ENCODE peak calls at places on chromosome 19, in five cellular contexts. O, X, F, G and C are unnamed samples.

GRCh38 chr19:3397266-3398022 is 31.1 kb downstream of the NFIC start:
- DNase-seq in O (no peak), X (peak; percentile 60), F (no peak), G (peak; percentile 68), C (no peak)

GRCh38 chr19:34482380-34483250 is 1.1 kb downstream of the WTIP start:
- DNase-seq in O (no peak), X (peak; percentile 65), F (no peak), G (peak; percentile 50), C (peak; percentile 80)

GRCh38 chr19:32372726-32373613 is 27.6 kb downstream of the ZNF507 start:
- DNase-seq in O (no peak), X (peak; percentile 21), F (no peak), G (peak; percentile 19), C (no peak)

GRCh38 chr19:522726-523125 is 8.8 kb upstream of the CDC34 start:
- DNase-seq in O (no peak), X (no peak), F (no peak), G (no peak), C (no peak)

GRCh38 chr19:36215276-36216171 is 618 bp downstream of the ZNF146 start:
- DNase-seq in O (no peak), X (peak; percentile 51), F (no peak), G (peak; percentile 46), C (no peak)

GRCh38 chr19:49441210-49441959 is at the start of gene SLC17A7:
- DNase-seq in O (peak; percentile 69), X (peak; percentile 90), F (peak; percentile 54), G (no peak), C (peak; percentile 70)

GRCh38 chr19:3387645-3388589 is 21.5 kb downstream of the NFIC start:
- DNase-seq in O (peak; percentile 91), X (no peak), F (no peak), G (no peak), C (peak; percentile 91)

GRCh38 chr19:44689290-44690130 is 9.4 kb upstream of the CEACAM16 start:
- DNase-seq in O (peak; percentile 73), X (peak; percentile 89), F (peak; percentile 86), G (peak; percentile 86), C (peak; percentile 78)

GRCh38 chr19:48102870-48103751 is 7.5 kb downstream of the PLA2G4C start:
- DNase-seq in O (no peak), X (peak; percentile 82), F (peak; percentile 37), G (peak; percentile 71), C (no peak)

GRCh38 chr19:49567722-49568454 is 12.5 kb downstream of the NOSIP start:
- DNase-seq in O (no peak), X (no peak), F (peak; percentile 76), G (no peak), C (no peak)

GRCh38 chr19:6678690-6679109 is 8.7 kb upstream of the TNFSF14 start:
- DNase-seq in O (no peak), X (no peak), F (no peak), G (no peak), C (no peak)

GRCh38 chr19:35216026-35216832 is 12.3 kb downstream of the FAM187B start:
- DNase-seq in O (no peak), X (no peak), F (no peak), G (no peak), C (no peak)

GRCh38 chr19:7926021-7926726 is at the start of gene CTXN1:
- DNase-seq in O (peak; percentile 71), X (peak; percentile 71), F (peak; percentile 82), G (peak; percentile 70), C (peak; percentile 94)
- H3K27ac ChIP-seq in O (no peak within 1 kb of the TSS), X (no peak within 1 kb of the TSS), F (no peak within 1 kb of the TSS), G (no peak within 1 kb of the TSS), C (no peak within 1 kb of the TSS)

GRCh38 chr19:50932690-50933083 is 20.2 kb downstream of the KLK5 start:
- DNase-seq in O (no peak), X (no peak), F (no peak), G (no peak), C (no peak)

GRCh38 chr19:50932018-50932689 is 20.7 kb downstream of the KLK5 start:
- DNase-seq in O (no peak), X (no peak), F (no peak), G (no peak), C (no peak)

GRCh38 chr19:50928841-50929240 is 17.6 kb upstream of the KLK4 start:
- DNase-seq in O (no peak), X (peak; percentile 48), F (no peak), G (no peak), C (no peak)

GRCh38 chr19:50931023-50931422 is 19.8 kb upstream of the KLK4 start:
- DNase-seq in O (no peak), X (no peak), F (no peak), G (no peak), C (no peak)

DNA sequence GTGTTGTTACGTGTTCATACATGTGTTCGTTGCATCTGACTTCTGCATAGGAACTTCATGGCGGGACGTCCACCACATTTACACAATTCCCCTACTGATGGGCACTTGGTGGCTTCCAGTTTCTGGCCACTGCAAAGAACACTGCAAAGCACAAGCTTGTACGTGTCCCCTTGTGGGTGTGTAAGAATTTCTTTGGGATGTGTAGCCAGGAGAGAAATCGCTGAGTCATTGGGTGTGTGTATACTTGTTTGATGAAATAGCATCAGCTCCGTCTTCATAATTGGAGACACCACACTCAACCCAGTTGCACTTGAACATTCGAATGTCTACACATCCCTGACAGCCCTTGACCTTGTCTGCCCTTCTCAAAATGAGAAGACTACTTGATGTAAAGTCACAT is 19.2 kb downstream of the KLK5 start:
- DNase-seq in O (no peak), X (no peak), F (no peak), G (no peak), C (no peak)
- H3K36me3 ChIP-seq in O (no peaks in the 10 kb centered on the region), X (no peaks in the 10 kb centered on the region), F (no peaks in the 10 kb centered on the region), G (no peaks in the 10 kb centered on the region), C (no peaks in the 10 kb centered on the region)

DNA sequence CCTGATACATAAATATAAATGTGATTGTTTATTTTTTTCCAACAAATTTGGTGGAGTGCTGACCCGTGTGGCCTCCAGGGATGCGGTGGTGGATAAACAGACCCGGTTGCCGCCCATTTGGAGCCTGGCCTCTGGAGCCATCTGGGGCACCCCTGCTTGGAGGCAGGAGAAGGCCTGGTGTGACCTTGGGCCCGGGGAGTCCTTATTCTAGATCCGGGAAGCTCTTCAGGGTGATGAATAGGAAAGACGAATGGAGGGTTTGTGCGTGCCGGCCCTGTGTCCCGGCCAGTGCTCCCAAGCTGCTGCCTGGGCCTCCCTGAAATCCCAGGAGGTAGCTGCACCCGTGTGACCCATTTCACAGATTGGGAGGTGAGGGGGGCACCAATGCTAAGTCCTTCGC is 11.5 kb downstream of the PAK4 start:
- DNase-seq in O (no peak), X (no peak), F (no peak), G (no peak), C (no peak)
- H3K4me1 ChIP-seq in O (no peaks in the 10 kb centered on the region), X (peaks cover 69% of the 10 kb centered on the region), F (no peaks in the 10 kb centered on the region), G (peaks cover 6% of the 10 kb centered on the region), C (peaks cover 26% of the 10 kb centered on the region)

GRCh38 chr19:19278315-19278714 is 5.2 kb upstream of the TM6SF2 start:
- DNase-seq in O (no peak), X (no peak), F (no peak), G (no peak), C (no peak)
- H3K27ac ChIP-seq in O (no peak overlapping the region), X (no peak overlapping the region), F (no peak overlapping the region), G (no peak overlapping the region), C (no peak overlapping the region)

DNA sequence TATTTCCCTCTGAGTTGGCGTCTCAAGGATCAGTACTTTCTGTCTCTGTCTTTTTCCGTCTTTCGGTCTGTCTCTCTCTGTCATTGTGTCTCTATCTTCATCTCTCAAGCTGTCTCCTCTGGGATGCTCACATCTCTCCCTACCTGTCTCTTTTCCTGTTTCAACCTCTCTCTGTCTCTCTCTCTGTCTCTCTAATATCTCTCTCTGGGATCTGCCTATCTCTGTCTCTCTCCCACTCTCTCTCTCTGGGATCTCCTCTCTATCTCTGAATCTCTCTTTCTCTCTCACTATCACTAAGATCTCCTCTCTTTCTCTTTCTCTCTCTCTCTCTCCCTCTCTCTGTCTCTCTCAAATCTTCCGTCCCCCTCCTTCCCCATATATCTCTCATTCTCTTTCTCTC is 4.0 kb downstream of the ATP1A3 start:
- DNase-seq in O (no peak), X (no peak), F (no peak), G (no peak), C (no peak)
- H3K36me3 ChIP-seq in O (no peaks in the 10 kb centered on the region), X (peaks cover 3% of the 10 kb centered on the region), F (no peaks in the 10 kb centered on the region), G (no peaks in the 10 kb centered on the region), C (no peaks in the 10 kb centered on the region)

GRCh38 chr19:46489445-46490272 is 6.0 kb downstream of the PNMA8B start:
- DNase-seq in O (peak; percentile 65), X (peak; percentile 71), F (no peak), G (no peak), C (peak; percentile 82)
- H3K4me1 ChIP-seq in O (no peaks in the 10 kb centered on the region), X (peaks cover 29% of the 10 kb centered on the region), F (peaks cover 45% of the 10 kb centered on the region), G (no peaks in the 10 kb centered on the region), C (peaks cover 15% of the 10 kb centered on the region)

GRCh38 chr19:40642062-40642706 is 41.0 kb downstream of the LTBP4 start:
- DNase-seq in O (no peak), X (no peak), F (no peak), G (no peak), C (no peak)
- H3K27ac ChIP-seq in O (no peak overlapping the region), X (no peak overlapping the region), F (no peak overlapping the region), G (no peak overlapping the region), C (no peak overlapping the region)

GRCh38 chr19:1924320-1924961 is 16.5 kb upstream of the CSNK1G2 start:
- DNase-seq in O (no peak), X (no peak), F (no peak), G (no peak), C (no peak)

GRCh38 chr19:1921326-1921725 is 16.1 kb downstream of the ADAT3 start:
- DNase-seq in O (no peak), X (no peak), F (no peak), G (no peak), C (no peak)

GRCh38 chr19:1921825-1922224 is 16.6 kb downstream of the ADAT3 start:
- DNase-seq in O (no peak), X (no peak), F (no peak), G (no peak), C (no peak)

GRCh38 chr19:1923319-1923718 is 17.7 kb upstream of the CSNK1G2 start:
- DNase-seq in O (no peak), X (no peak), F (no peak), G (no peak), C (no peak)

DNA sequence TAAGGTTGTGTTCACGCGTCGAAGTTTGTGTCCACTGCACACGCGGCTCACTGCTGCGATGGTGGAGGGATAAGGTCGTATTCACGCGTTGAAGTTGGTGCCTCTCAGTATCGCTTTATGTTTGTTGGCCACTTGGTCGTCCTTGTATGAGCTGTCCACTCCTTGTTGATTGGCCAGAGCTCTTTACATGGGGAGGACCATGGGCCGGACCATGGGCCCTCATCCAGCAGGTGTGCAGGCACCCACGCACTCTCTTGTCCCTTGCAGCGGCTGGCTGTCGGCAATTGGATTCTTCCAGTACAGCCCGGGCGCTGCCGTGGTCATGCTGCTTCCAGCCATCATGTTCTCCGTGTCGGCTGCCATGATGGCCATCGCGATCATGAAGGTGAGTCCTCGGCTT is 17.6 kb downstream of the ADAT3 start:
- DNase-seq in O (no peak), X (no peak), F (no peak), G (no peak), C (no peak)
- H3K36me3 ChIP-seq in O (peaks cover 64% of the 10 kb centered on the region), X (no peaks in the 10 kb centered on the region), F (peaks cover 10% of the 10 kb centered on the region), G (peaks cover 8% of the 10 kb centered on the region), C (peaks cover 81% of the 10 kb centered on the region)